ENCODE peak calls at places on chromosomes 16 and 17, in six cellular contexts. B, E, W, N, X and G are unnamed samples.

GRCh38 chr17:69358688-69359596 is 32.0 kb upstream of the ABCA5 start:
- DNase-seq in B (no peak), E (peak), W (no peak), N (no peak), X (no peak), G (peak)

GRCh38 chr17:66541461-66542182 is 239.2 kb downstream of the PRKCA start:
- DNase-seq in B (peak), E (peak), W (peak), N (no peak), X (no peak), G (peak)

GRCh38 chr17:13962716-13963115 is 106.6 kb upstream of the COX10 start:
- DNase-seq in B (no peak), E (no peak), W (no peak), N (no peak), X (no peak), G (no peak)

GRCh38 chr17:36600936-36601302 is 464 bp upstream of the MRM1 start:
- DNase-seq in B (no peak), E (no peak), W (no peak), N (no peak), X (no peak), G (peak)

GRCh38 chr16:11757671-11758545 is 15.3 kb upstream of the TXNDC11 start:
- DNase-seq in B (peak), E (no peak), W (peak), N (no peak), X (peak), G (no peak)

GRCh38 chr17:45579529-45580495 is 89.3 kb upstream of the PLEKHM1 start:
- DNase-seq in B (no peak), E (no peak), W (no peak), N (no peak), X (no peak), G (no peak)

GRCh38 chr16:65224471-65224870 is 102.6 kb upstream of the CDH11 start:
- DNase-seq in B (no peak), E (no peak), W (no peak), N (no peak), X (no peak), G (no peak)

GRCh38 chr16:71761097-71761496 is 36.6 kb upstream of the PHLPP2 start:
- DNase-seq in B (no peak), E (no peak), W (no peak), N (no peak), X (no peak), G (no peak)

GRCh38 chr17:79749156-79749815 is 18.5 kb downstream of the ENPP7 start:
- DNase-seq in B (peak), E (peak), W (peak), N (no peak), X (no peak), G (no peak)

GRCh38 chr16:30875881-30876791 is 17.7 kb downstream of the BCL7C start:
- DNase-seq in B (peak), E (peak), W (no peak), N (no peak), X (peak), G (peak)

GRCh38 chr17:79833744-79834574 is 5.3 kb downstream of the CBX4 start:
- DNase-seq in B (no peak), E (no peak), W (no peak), N (no peak), X (no peak), G (no peak)

GRCh38 chr17:81385320-81386111 is 9.7 kb upstream of the BAHCC1 start:
- DNase-seq in B (peak), E (no peak), W (no peak), N (peak), X (peak), G (no peak)

GRCh38 chr17:3033741-3034577 is 29.4 kb downstream of the OR1D5 start:
- DNase-seq in B (no peak), E (no peak), W (no peak), N (peak), X (peak), G (no peak)

GRCh38 chr16:88060524-88061219 is 109.4 kb downstream of the BANP start:
- DNase-seq in B (no peak), E (no peak), W (no peak), N (no peak), X (no peak), G (no peak)

GRCh38 chr16:87966685-87967185 is 15.5 kb downstream of the BANP start:
- DNase-seq in B (no peak), E (peak), W (no peak), N (peak), X (no peak), G (no peak)

GRCh38 chr16:47732122-47732805 is 271.1 kb downstream of the PHKB start:
- DNase-seq in B (peak), E (peak), W (peak), N (no peak), X (no peak), G (peak)

GRCh38 chr16:14600164-14600563 is 29.9 kb downstream of the PARN start:
- DNase-seq in B (peak), E (peak), W (peak), N (no peak), X (no peak), G (peak)

GRCh38 chr17:30363715-30364202 is 15.0 kb upstream of the CPD start:
- DNase-seq in B (peak), E (peak), W (no peak), N (no peak), X (peak), G (peak)

GRCh38 chr16:85029981-85030381 is 2.4 kb downstream of the KIAA0513 start:
- DNase-seq in B (no peak), E (no peak), W (no peak), N (no peak), X (peak), G (no peak)

GRCh38 chr16:85027349-85027967 is at the start of gene KIAA0513:
- DNase-seq in B (peak), E (peak), W (peak), N (peak), X (peak), G (peak)

GRCh38 chr16:85027968-85028637 is 508 bp downstream of the KIAA0513 start:
- DNase-seq in B (no peak), E (no peak), W (no peak), N (no peak), X (peak), G (no peak)

GRCh38 chr16:85029413-85029794 is 1.8 kb downstream of the KIAA0513 start:
- DNase-seq in B (no peak), E (peak), W (no peak), N (no peak), X (peak), G (no peak)

DNA sequence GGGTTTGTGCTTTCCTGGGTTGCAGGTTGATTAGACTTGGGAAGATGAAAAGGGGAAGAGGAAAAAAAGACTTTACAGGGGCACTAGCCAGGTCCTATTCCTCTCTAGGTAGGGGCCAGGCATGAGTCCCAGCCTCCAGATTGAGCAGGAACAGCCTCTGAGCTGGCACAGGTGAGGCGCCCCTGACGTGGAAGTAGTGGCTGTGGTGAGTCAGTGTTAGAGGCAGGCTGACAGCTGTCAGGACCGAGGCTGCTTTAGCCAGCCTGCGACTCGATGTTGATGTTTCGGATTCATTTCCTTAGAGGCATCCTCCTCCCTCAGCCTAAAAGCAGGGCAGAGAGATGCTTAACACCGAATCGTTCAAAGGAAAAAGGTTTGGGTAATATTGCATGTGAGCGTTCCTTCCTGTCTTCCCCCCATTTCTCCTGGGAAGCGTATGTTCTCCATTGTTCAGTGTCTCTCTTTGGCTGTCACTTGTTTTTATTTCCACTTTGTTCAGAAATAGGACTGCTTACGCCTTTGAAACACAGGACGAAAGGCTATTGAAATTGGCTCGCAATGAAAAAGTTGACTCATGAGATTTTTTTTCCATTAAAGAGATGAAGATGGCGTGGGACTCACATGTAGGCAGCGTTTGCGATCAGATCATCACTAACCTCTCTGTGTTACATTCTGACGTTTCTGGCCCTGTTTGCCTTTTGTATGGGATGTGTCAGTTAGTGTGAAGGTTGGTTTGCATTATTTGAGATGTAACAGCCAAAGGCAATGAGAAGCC is 1.2 kb downstream of the KIAA0513 start:
- DNase-seq in B (no peak), E (peak), W (no peak), N (peak), X (peak), G (no peak)
- H3K4me3 ChIP-seq in B (peak), E (peak), W (peak), N (peak), X (peak), G (peak)

GRCh38 chr17:27276653-27277156 is 17.2 kb upstream of the WSB1 start:
- DNase-seq in B (peak), E (no peak), W (no peak), N (no peak), X (no peak), G (peak)
- H3K4me3 ChIP-seq in B (no peak), E (no peak), W (no peak), N (no peak), X (no peak), G (no peak)

GRCh38 chr17:1376061-1376460 is 24.0 kb downstream of the YWHAE start:
- DNase-seq in B (no peak), E (no peak), W (no peak), N (no peak), X (no peak), G (no peak)
- H3K4me3 ChIP-seq in B (no peak), E (no peak), W (no peak), N (no peak), X (no peak), G (no peak)

GRCh38 chr16:76797457-76797856 is 393.5 kb upstream of the MON1B start:
- DNase-seq in B (no peak), E (no peak), W (no peak), N (no peak), X (no peak), G (no peak)
- H3K4me3 ChIP-seq in B (no peak), E (no peak), W (no peak), N (no peak), X (no peak), G (no peak)

DNA sequence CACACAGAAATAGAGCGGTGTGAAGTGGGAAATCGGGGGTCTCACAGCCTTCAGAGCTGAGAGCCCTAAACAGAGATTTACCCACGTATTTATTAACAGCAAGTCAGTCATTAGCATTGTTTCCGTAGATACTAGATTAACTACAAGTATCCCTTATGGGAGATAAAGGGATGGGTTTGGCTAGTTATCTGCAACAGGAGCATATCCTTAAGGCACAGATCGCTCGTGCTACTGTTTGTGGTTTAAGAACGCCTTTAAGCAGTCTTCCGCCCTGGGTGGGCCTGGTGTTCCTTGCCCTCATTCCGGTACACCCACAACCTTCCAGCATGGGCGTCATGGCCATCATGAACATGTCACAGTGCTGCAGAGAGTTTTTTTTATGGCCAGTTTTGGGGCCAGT is 27.0 kb downstream of the TMC6 start:
- DNase-seq in B (no peak), E (no peak), W (no peak), N (no peak), X (no peak), G (no peak)
- H3K4me3 ChIP-seq in B (no peak), E (no peak), W (no peak), N (no peak), X (no peak), G (no peak)